ENCODE peak calls at places on chromosomes 12 and 14, in nine cellular contexts. M is foreskin fibroblast; W is pancreas; D is psoas muscle; K is CD8-positive, alpha-beta T cell; E is GM12878; J is lower lobe of right lung; Q is RWPE2; H is esophagus muscularis mucosa. O is an unnamed sample.

GRCh38 chr12:39065455-39065854 is 160.1 kb upstream of the CPNE8 start:
- DNase-seq in K (no peak), J (no peak), D (no peak), W (no peak), Q (no peak), M (no peak), H (no peak), E (no peak), O (no peak)

GRCh38 chr12:104057771-104058197 is 6.5 kb upstream of the HCFC2 start:
- DNase-seq in M (peak), D (no peak), Q (no peak), W (no peak), E (no peak), J (no peak), H (no peak), K (no peak), O (no peak)

GRCh38 chr14:36767603-36768281 is 106.1 kb downstream of the PAX9 start:
- DNase-seq in Q (no peak), K (no peak), D (no peak), H (peak), J (no peak), M (no peak), W (no peak), E (no peak), O (no peak)

GRCh38 chr14:104877066-104877805 is 12.2 kb downstream of the CEP170B start:
- DNase-seq in K (no peak), W (no peak), E (no peak), H (no peak), D (peak), J (peak), M (no peak), Q (no peak), O (no peak)

GRCh38 chr12:2068638-2069037 is 15.9 kb downstream of the CACNA1C start:
- DNase-seq in K (no peak), M (no peak), J (no peak), E (no peak), Q (no peak), W (no peak), H (no peak), D (no peak), O (no peak)

GRCh38 chr12:96814200-96814599 is 92.9 kb upstream of the NEDD1 start:
- DNase-seq in E (no peak), Q (no peak), M (no peak), H (no peak), W (no peak), K (no peak), J (no peak), D (no peak), O (no peak)

GRCh38 chr12:27523305-27523641 is 733 bp upstream of the PPFIBP1 start:
- DNase-seq in Q (no peak), D (no peak), M (no peak), J (no peak), K (no peak), W (no peak), H (no peak), E (no peak), O (no peak)

GRCh38 chr14:94767321-94767878 is 2.5 kb downstream of the GSC start:
- DNase-seq in W (no peak), D (no peak), Q (peak), E (no peak), H (no peak), J (no peak), K (no peak), M (no peak), O (no peak)

GRCh38 chr12:57944313-57945023 is 3.1 kb downstream of the ATP23 start:
- DNase-seq in M (no peak), H (no peak), J (no peak), K (no peak), W (no peak), Q (no peak), D (no peak), E (no peak), O (no peak)

GRCh38 chr14:64115401-64115800 is 178.8 kb downstream of the ESR2 start:
- DNase-seq in K (no peak), D (no peak), M (no peak), E (no peak), J (no peak), W (no peak), Q (no peak), H (no peak), O (no peak)

GRCh38 chr14:94307410-94307992 is 14.4 kb upstream of the SERPINA10 start:
- DNase-seq in W (no peak), J (no peak), M (peak), D (no peak), Q (no peak), H (peak), K (no peak), E (no peak), O (no peak)

GRCh38 chr12:26126340-26127284 is 1.8 kb upstream of the BHLHE41 start:
- DNase-seq in W (peak), J (peak), H (peak), K (no peak), M (peak), E (no peak), D (peak), Q (peak), O (peak)

GRCh38 chr14:66638688-66639087 is 130.7 kb downstream of the GPHN start:
- DNase-seq in E (no peak), W (no peak), Q (no peak), M (peak), J (no peak), D (no peak), K (no peak), H (no peak), O (no peak)

GRCh38 chr14:52307376-52307775 is 6.7 kb upstream of the PTGER2 start:
- DNase-seq in W (no peak), Q (no peak), E (no peak), D (no peak), H (no peak), J (no peak), M (no peak), K (no peak), O (no peak)

GRCh38 chr14:96256420-96256819 is 410 bp downstream of the BDKRB1 start:
- DNase-seq in D (no peak), Q (no peak), H (no peak), J (no peak), M (peak), W (no peak), E (no peak), K (no peak), O (no peak)

GRCh38 chr12:3432176-3432742 is 58.7 kb upstream of the PRMT8 start:
- DNase-seq in D (no peak), K (no peak), J (no peak), W (no peak), H (no peak), M (no peak), E (no peak), Q (peak), O (no peak)

GRCh38 chr12:130934753-130935152 is 19.0 kb upstream of the ADGRD1 start:
- DNase-seq in W (no peak), E (no peak), J (no peak), M (no peak), D (no peak), Q (no peak), K (no peak), H (peak), O (no peak)

GRCh38 chr12:7951671-7952070 is 15.7 kb upstream of the SLC2A3 start:
- DNase-seq in M (peak), Q (no peak), D (no peak), E (no peak), H (no peak), W (no peak), J (no peak), K (no peak), O (no peak)

GRCh38 chr12:109264095-109264942 is 44.8 kb downstream of the FOXN4 start:
- DNase-seq in M (peak), H (no peak), J (peak), K (no peak), E (no peak), Q (peak), W (peak), D (peak), O (peak)

GRCh38 chr12:89544730-89545184 is 18.9 kb upstream of the POC1B start:
- DNase-seq in J (peak), Q (no peak), M (peak), W (peak), E (no peak), D (peak), H (peak), K (no peak), O (no peak)

GRCh38 chr14:32657081-32657480 is 281.6 kb upstream of the NPAS3 start:
- DNase-seq in J (peak), D (peak), W (no peak), M (peak), K (no peak), Q (no peak), H (no peak), E (peak), O (no peak)

GRCh38 chr12:224330-224729 is 10.4 kb upstream of the SLC6A12 start:
- DNase-seq in W (no peak), J (no peak), E (no peak), K (no peak), Q (no peak), M (no peak), D (no peak), H (no peak), O (no peak)

GRCh38 chr12:58026892-58027891 is 85.8 kb downstream of the ATP23 start:
- DNase-seq in K (no peak), D (no peak), M (no peak), E (no peak), Q (no peak), J (no peak), W (no peak), H (no peak), O (no peak)

GRCh38 chr14:77322209-77322902 is 1.5 kb downstream of the GSTZ1 start:
- DNase-seq in H (no peak), E (no peak), M (no peak), K (no peak), W (no peak), D (no peak), J (no peak), Q (no peak), O (no peak)
- TF ChIP-seq CTCF in H (no peak), E (no peak), M (no peak), K (no peak), W (no peak), D (no peak), J (no peak), Q (no peak), O (no peak)

GRCh38 chr12:40597133-40597532 is 95.1 kb upstream of the CNTN1 start:
- DNase-seq in K (no peak), M (no peak), J (no peak), W (no peak), E (no peak), Q (no peak), D (no peak), H (no peak), O (no peak)
- TF ChIP-seq CTCF in K (no peak), M (no peak), J (no peak), W (no peak), E (no peak), Q (no peak), D (no peak), H (no peak), O (no peak)

DNA sequence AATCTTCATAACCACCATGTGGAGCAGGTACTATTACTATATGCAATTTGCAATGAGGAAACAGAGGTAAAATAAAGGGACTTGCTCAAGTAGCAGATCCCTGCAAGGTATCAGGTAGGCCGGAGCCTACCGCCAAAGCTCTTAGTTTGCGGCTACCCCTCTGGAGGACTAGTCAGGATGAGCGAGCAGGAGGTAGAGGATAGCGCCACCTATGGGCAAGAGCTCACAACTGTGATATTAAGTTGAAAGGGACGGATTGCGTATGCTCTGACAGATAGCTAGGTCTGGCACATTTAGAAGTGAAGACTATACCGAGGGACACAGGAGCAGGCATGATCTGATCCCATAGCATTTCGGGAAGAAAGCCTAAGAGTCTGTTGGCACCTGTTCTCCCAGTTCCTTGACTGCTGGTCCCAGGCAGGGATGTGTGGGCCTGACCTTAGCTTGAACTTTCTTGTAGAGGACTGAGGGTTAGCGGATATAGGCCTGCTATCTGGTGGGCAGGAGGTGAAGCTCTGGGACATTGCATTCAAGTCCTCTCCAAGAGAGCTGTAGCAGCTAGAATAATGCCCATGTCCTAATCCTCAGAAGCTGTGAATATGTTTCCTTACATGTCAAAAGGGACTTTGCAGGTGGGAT is 48.0 kb downstream of the SLC17A8 start:
- DNase-seq in M (peak), H (peak), W (peak), J (peak), E (peak), K (no peak), Q (no peak), D (no peak), O (no peak)
- TF ChIP-seq CTCF in M (peak), H (peak), W (peak), J (peak), E (peak), K (no peak), Q (peak), D (peak), O (peak)

GRCh38 chr12:40749863-40750262 is 57.6 kb downstream of the CNTN1 start:
- DNase-seq in K (no peak), W (no peak), D (no peak), Q (no peak), E (no peak), M (no peak), H (no peak), J (no peak), O (no peak)

GRCh38 chr12:40745386-40745785 is 53.1 kb downstream of the CNTN1 start:
- DNase-seq in W (no peak), E (no peak), H (no peak), Q (no peak), M (no peak), J (no peak), K (no peak), D (no peak), O (no peak)
- TF ChIP-seq CTCF in W (no peak), E (no peak), H (peak), Q (peak), M (no peak), J (no peak), K (no peak), D (no peak), O (peak)

GRCh38 chr12:95440401-95440800 is 33.6 kb upstream of the METAP2 start:
- DNase-seq in D (no peak), Q (no peak), J (no peak), M (peak), W (no peak), E (no peak), K (no peak), H (no peak), O (no peak)
- TF ChIP-seq CTCF in D (no peak), Q (no peak), J (no peak), M (no peak), W (no peak), E (no peak), K (no peak), H (no peak), O (no peak)

GRCh38 chr12:125249932-125250331 is 184.7 kb downstream of the AACS start:
- DNase-seq in E (no peak), D (no peak), K (no peak), M (no peak), H (no peak), J (no peak), W (no peak), Q (no peak), O (no peak)
- TF ChIP-seq CTCF in E (no peak), D (no peak), K (no peak), M (no peak), H (no peak), J (no peak), W (no peak), Q (no peak), O (no peak)

GRCh38 chr12:92779902-92780301 is 77.1 kb downstream of the PLEKHG7 start:
- DNase-seq in Q (no peak), E (no peak), H (no peak), W (no peak), K (no peak), J (no peak), M (peak), D (no peak), O (no peak)

GRCh38 chr12:92785563-92785950 is 82.8 kb downstream of the PLEKHG7 start:
- DNase-seq in M (no peak), E (no peak), K (no peak), W (no peak), H (no peak), J (no peak), Q (no peak), D (no peak), O (no peak)

GRCh38 chr12:92786045-92786444 is 83.3 kb downstream of the PLEKHG7 start:
- DNase-seq in Q (no peak), E (no peak), H (no peak), D (no peak), J (no peak), M (peak), W (no peak), K (no peak), O (no peak)

GRCh38 chr12:92784356-92784755 is 81.6 kb downstream of the PLEKHG7 start:
- DNase-seq in W (no peak), Q (no peak), E (no peak), J (no peak), K (no peak), M (peak), H (no peak), D (no peak), O (no peak)

GRCh38 chr12:92784795-92785562 is 82.2 kb downstream of the PLEKHG7 start:
- DNase-seq in H (no peak), M (peak), K (no peak), E (peak), W (peak), Q (no peak), D (no peak), J (no peak), O (no peak)
- TF ChIP-seq CTCF in H (peak), M (peak), K (peak), E (peak), W (peak), Q (peak), D (peak), J (peak), O (peak)

GRCh38 chr14:34365309-34365915 is 96.6 kb downstream of the SPTSSA start:
- DNase-seq in H (peak), M (peak), D (no peak), E (no peak), J (no peak), Q (no peak), W (no peak), K (no peak), O (no peak)
- TF ChIP-seq CTCF in H (peak), M (peak), D (no peak), E (no peak), J (peak), Q (peak), W (no peak), K (no peak), O (peak)

GRCh38 chr14:20329355-20329754 is 3.7 kb downstream of the CCNB1IP1 start:
- DNase-seq in M (no peak), W (no peak), K (no peak), Q (no peak), J (no peak), D (no peak), E (no peak), H (no peak), O (no peak)

GRCh38 chr14:20334017-20334416 is 938 bp upstream of the CCNB1IP1 start:
- DNase-seq in J (no peak), H (no peak), D (no peak), W (no peak), Q (no peak), M (no peak), K (no peak), E (no peak), O (no peak)

GRCh38 chr14:20332946-20333782 is at the start of gene CCNB1IP1:
- DNase-seq in W (peak), M (peak), D (peak), H (peak), K (peak), J (no peak), Q (no peak), E (peak), O (no peak)

GRCh38 chr14:20331048-20331613 is 1.9 kb downstream of the CCNB1IP1 start:
- DNase-seq in M (no peak), J (no peak), K (no peak), D (no peak), Q (no peak), H (no peak), E (no peak), W (no peak), O (no peak)

DNA sequence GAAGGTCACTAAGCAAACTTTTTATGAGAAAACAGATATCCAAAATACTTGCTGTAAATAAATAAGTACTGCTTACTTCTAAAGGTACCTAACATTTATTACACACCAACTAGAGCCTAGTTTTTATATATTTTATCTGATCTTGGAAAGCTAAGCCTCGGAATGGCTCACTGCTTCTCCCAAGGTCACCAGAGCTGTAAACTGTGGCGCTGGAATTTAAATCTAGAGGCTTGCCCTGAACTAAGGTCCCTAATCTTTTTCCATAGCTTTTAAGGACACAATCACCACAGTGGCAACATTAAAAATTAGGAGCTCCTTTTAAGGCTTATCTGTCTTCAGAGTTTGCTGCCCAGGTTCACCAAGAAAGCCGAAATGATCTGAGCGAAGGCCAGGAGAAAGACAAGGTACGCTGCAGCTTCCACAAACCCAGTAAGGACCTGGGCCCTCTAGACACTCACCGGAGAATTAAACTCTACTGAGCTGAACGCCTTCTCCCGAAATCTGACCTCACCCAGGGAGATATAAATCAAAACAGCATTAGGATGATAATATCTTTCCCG is 613 bp downstream of the CCNB1IP1 start:
- DNase-seq in D (no peak), H (no peak), K (no peak), M (peak), E (no peak), J (no peak), Q (no peak), W (peak), O (no peak)
- TF ChIP-seq CTCF in D (no peak), H (no peak), K (no peak), M (no peak), E (no peak), J (no peak), Q (no peak), W (no peak), O (peak)

DNA sequence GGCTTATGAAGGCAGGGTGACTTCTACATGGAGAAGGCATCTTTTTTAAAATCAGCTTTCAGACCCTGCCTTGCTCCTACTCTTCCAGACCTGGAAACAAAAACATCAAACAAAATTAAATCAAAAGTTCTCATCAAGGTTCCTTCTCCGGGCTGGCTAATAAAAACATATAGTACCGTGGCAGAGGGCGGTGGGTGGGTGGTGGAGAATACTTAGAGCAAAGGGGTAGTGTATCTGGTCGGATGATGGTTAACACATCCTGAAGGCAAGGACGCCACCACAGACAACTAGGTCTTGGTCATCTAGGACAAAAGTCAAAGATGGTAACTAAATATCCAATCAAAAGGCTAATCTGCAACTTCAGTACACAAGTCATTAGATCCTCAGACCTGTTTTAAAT is 1.8 kb downstream of the DAD1 start:
- DNase-seq in Q (no peak), M (no peak), E (no peak), J (no peak), K (no peak), W (no peak), H (no peak), D (no peak), O (no peak)
- TF ChIP-seq CTCF in Q (no peak), M (no peak), E (no peak), J (no peak), K (no peak), W (no peak), H (no peak), D (no peak), O (no peak)